ENCODE peak calls at places on chromosome 21, in five cellular contexts. X is IMR-90, C is PC-3, Q is mesenchymal stem cell, F is H9. P is an unnamed sample. For H3K4me1, the result is how much of the 10 kb centered on the place peaks cover.

GRCh38 chr21:34890258-34890723 is 158.8 kb downstream of the RUNX1 start:
- DNase-seq in X (no peak), C (no peak), Q (no peak), F (peak), P (no peak)

GRCh38 chr21:14533555-14534400 is 12.3 kb downstream of the SAMSN1 start:
- DNase-seq in X (no peak), C (peak), Q (peak), F (no peak), P (peak)

GRCh38 chr21:25561668-25562641 is 45.3 kb downstream of the MRPL39 start:
- DNase-seq in X (peak), C (no peak), Q (peak), F (peak), P (peak)

GRCh38 chr21:16841917-16842316 is 670.9 kb upstream of the CXADR start:
- DNase-seq in X (no peak), C (no peak), Q (no peak), F (no peak), P (no peak)

GRCh38 chr21:38903578-38904193 is 98.0 kb downstream of the ETS2 start:
- DNase-seq in X (no peak), C (no peak), Q (no peak), F (no peak), P (no peak)

GRCh38 chr21:29155118-29155932 is 24.9 kb downstream of the MAP3K7CL start:
- DNase-seq in X (peak), C (peak), Q (no peak), F (peak), P (peak)

GRCh38 chr21:42227909-42228708 is 9.2 kb downstream of the ABCG1 start:
- DNase-seq in X (peak), C (peak), Q (peak), F (peak), P (peak)

GRCh38 chr21:41612674-41613250 is 104.8 kb upstream of the TMPRSS2 start:
- DNase-seq in X (peak), C (peak), Q (peak), F (peak), P (peak)

GRCh38 chr21:28337319-28337718 is 655.4 kb downstream of the LTN1 start:
- DNase-seq in X (peak), C (peak), Q (peak), F (no peak), P (peak)

GRCh38 chr21:37225440-37225839 is 41.7 kb downstream of the VPS26C start:
- DNase-seq in X (no peak), C (no peak), Q (no peak), F (no peak), P (no peak)

GRCh38 chr21:42315296-42315891 is at the start of gene TFF3:
- DNase-seq in X (no peak), C (peak), Q (no peak), F (no peak), P (no peak)

GRCh38 chr21:17823846-17824245 is 4.7 kb upstream of the C21orf91 start:
- DNase-seq in X (no peak), C (no peak), Q (no peak), F (no peak), P (no peak)

GRCh38 chr21:25708467-25709065 is 26.1 kb downstream of the ATP5PF start:
- DNase-seq in X (peak), C (peak), Q (peak), F (no peak), P (peak)

GRCh38 chr21:33643658-33644311 is 1.5 kb downstream of the ITSN1 start:
- DNase-seq in X (no peak), C (peak), Q (no peak), F (no peak), P (peak)

GRCh38 chr21:16837319-16837718 is 675.5 kb upstream of the CXADR start:
- DNase-seq in X (peak), C (no peak), Q (no peak), F (no peak), P (peak)

GRCh38 chr21:43645414-43645891 is 13.8 kb downstream of the HSF2BP start:
- DNase-seq in X (peak), C (peak), Q (peak), F (peak), P (peak)
- H3K9ac ChIP-seq in X (peak), C (peak), Q (peak), F (no peak), P (peak)

DNA sequence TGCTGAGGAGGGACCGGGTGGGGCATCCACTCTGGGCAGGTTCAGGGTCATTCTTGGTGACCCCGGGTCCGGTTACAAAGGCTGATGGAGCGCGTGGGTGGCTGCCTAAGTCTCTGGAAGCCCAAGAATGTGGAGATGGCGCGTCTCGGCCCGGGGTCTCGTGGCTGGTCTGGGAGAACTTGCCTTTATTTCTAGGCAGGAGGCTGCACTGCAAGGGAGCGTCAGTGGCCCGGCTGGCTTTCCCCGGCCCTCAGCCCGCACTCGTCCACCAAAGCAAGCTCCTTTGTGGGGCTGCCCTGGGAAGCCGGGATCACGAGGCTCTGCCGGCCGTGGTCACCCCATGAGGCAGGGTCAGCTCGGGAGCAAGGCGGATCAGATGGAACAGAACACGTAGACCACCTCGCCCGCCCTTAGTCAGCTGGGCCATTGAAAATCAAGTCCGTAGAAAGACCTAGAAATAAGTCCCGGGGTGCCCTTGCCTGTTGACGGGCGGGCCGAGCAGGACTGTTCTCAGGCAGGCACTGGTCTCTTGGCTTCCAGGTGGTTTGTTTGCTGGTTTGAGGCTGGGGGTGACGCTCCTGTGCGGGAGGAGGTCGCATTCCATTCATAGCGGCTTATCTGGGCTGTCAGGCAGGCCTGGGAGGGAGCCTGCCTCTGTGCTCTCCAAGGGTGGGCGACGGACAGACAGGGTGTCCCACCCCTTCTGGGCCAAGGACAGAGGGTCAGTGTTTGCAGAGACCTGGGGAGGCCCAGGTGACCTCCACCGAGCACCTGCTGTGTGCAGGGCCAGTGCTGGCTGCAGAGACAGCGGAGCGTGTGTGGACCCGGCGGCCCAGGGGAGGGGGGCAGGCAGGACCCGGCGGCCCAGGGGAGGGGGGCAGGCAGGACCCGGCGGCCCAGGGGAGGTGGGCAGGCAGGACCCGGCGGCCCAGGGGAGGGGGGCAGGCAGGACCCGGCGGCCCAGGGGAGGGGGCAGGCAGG is 25.8 kb downstream of the COL18A1 start:
- DNase-seq in X (peak), C (no peak), Q (peak), F (peak), P (peak)
- H3K4me1 ChIP-seq in X (under half), C (under half), Q (half or more), F (under half), P (under half)

GRCh38 chr21:44984792-44985440 is 45.1 kb downstream of the SLX9 start:
- DNase-seq in X (no peak), C (no peak), Q (no peak), F (peak), P (no peak)

GRCh38 chr21:44983421-44984206 is 43.8 kb downstream of the SLX9 start:
- DNase-seq in X (no peak), C (no peak), Q (no peak), F (no peak), P (no peak)

GRCh38 chr21:44985441-44986401 is 45.9 kb downstream of the SLX9 start:
- DNase-seq in X (no peak), C (no peak), Q (no peak), F (no peak), P (no peak)

GRCh38 chr21:44982558-44983244 is 42.9 kb downstream of the SLX9 start:
- DNase-seq in X (peak), C (peak), Q (peak), F (no peak), P (peak)

GRCh38 chr21:44984428-44984791 is 44.6 kb downstream of the SLX9 start:
- DNase-seq in X (no peak), C (no peak), Q (no peak), F (no peak), P (no peak)
- H3K9ac ChIP-seq in X (no peak), C (no peak), Q (no peak), F (no peak), P (no peak)

GRCh38 chr21:45080232-45080631 is 5.9 kb downstream of the ADARB1 start:
- DNase-seq in X (no peak), C (no peak), Q (no peak), F (no peak), P (no peak)
- H3K4me1 ChIP-seq in X (under half), C (under half), Q (under half), F (under half), P (under half)

GRCh38 chr21:15774590-15774989 is 44.8 kb downstream of the USP25 start:
- DNase-seq in X (peak), C (peak), Q (peak), F (no peak), P (peak)
- H3K9ac ChIP-seq in X (no peak), C (no peak), Q (peak), F (no peak), P (peak)